ENCODE peak calls at places on chromosomes 13 and 19, in six cellular contexts. One of them, this sample, is unnamed.

GRCh38 chr13:46267166-46267565 is 55.4 kb downstream of the LRRC63 start:
- DNase-seq in fibroblast of the aortic adventitia: no peak
- DNase-seq in CD8-positive, alpha-beta T cell: no peak
- DNase-seq in lower lobe of right lung: no peak
- DNase-seq in IMR-90: no peak
- DNase-seq in A549: no peak
- DNase-seq in this sample: no peak

GRCh38 chr19:45827459-45828093 is 12.5 kb upstream of the RSPH6A start:
- DNase-seq in lower lobe of right lung: no peak
- DNase-seq in CD8-positive, alpha-beta T cell: no peak
- DNase-seq in fibroblast of the aortic adventitia: no peak
- DNase-seq in A549: no peak
- DNase-seq in IMR-90: no peak
- DNase-seq in this sample: no peak

GRCh38 chr13:31073859-31074718 is 87.6 kb downstream of the HSPH1 start:
- DNase-seq in A549: no peak
- DNase-seq in lower lobe of right lung: no peak
- DNase-seq in fibroblast of the aortic adventitia: peak; percentile 34
- DNase-seq in IMR-90: peak; percentile 69
- DNase-seq in CD8-positive, alpha-beta T cell: no peak
- DNase-seq in this sample: no peak

GRCh38 chr19:37342753-37343152 is 28.1 kb upstream of the ZNF527 start:
- DNase-seq in lower lobe of right lung: no peak
- DNase-seq in IMR-90: no peak
- DNase-seq in A549: no peak
- DNase-seq in fibroblast of the aortic adventitia: no peak
- DNase-seq in CD8-positive, alpha-beta T cell: no peak
- DNase-seq in this sample: no peak

GRCh38 chr19:46426035-46426505 is 2.7 kb downstream of the PNMA8C start:
- DNase-seq in A549: peak; percentile 70
- DNase-seq in fibroblast of the aortic adventitia: no peak
- DNase-seq in IMR-90: no peak
- DNase-seq in lower lobe of right lung: no peak
- DNase-seq in CD8-positive, alpha-beta T cell: no peak
- DNase-seq in this sample: no peak

GRCh38 chr19:13096968-13097330 is 5.7 kb downstream of the LYL1 start:
- DNase-seq in CD8-positive, alpha-beta T cell: no peak
- DNase-seq in fibroblast of the aortic adventitia: no peak
- DNase-seq in A549: no peak
- DNase-seq in lower lobe of right lung: no peak
- DNase-seq in IMR-90: no peak
- DNase-seq in this sample: no peak

GRCh38 chr13:40680659-40681323 is 14.3 kb upstream of the FOXO1 start:
- DNase-seq in fibroblast of the aortic adventitia: no peak
- DNase-seq in IMR-90: no peak
- DNase-seq in A549: no peak
- DNase-seq in CD8-positive, alpha-beta T cell: no peak
- DNase-seq in lower lobe of right lung: no peak
- DNase-seq in this sample: no peak

GRCh38 chr13:107395927-107396757 is 819.2 kb downstream of the LIG4 start:
- DNase-seq in A549: no peak
- DNase-seq in CD8-positive, alpha-beta T cell: no peak
- DNase-seq in IMR-90: no peak
- DNase-seq in fibroblast of the aortic adventitia: no peak
- DNase-seq in lower lobe of right lung: no peak
- DNase-seq in this sample: no peak

GRCh38 chr13:100721885-100722512 is 47.4 kb upstream of the TMTC4 start:
- DNase-seq in fibroblast of the aortic adventitia: peak; percentile 73
- DNase-seq in A549: peak; percentile 31
- DNase-seq in CD8-positive, alpha-beta T cell: peak; percentile 12
- DNase-seq in lower lobe of right lung: no peak
- DNase-seq in IMR-90: peak; percentile 50
- DNase-seq in this sample: peak; percentile 16

GRCh38 chr13:26498524-26499208 is 58.8 kb upstream of the WASF3 start:
- DNase-seq in IMR-90: peak; percentile 43
- DNase-seq in lower lobe of right lung: no peak
- DNase-seq in CD8-positive, alpha-beta T cell: no peak
- DNase-seq in fibroblast of the aortic adventitia: peak; percentile 19
- DNase-seq in A549: no peak
- DNase-seq in this sample: no peak

GRCh38 chr19:511101-511841 is 4.0 kb downstream of the TPGS1 start:
- DNase-seq in lower lobe of right lung: no peak
- DNase-seq in fibroblast of the aortic adventitia: no peak
- DNase-seq in IMR-90: peak; percentile 36
- DNase-seq in A549: no peak
- DNase-seq in CD8-positive, alpha-beta T cell: peak; percentile 85
- DNase-seq in this sample: no peak

GRCh38 chr13:111122056-111122455 is 6.9 kb downstream of the ARHGEF7 start:
- DNase-seq in CD8-positive, alpha-beta T cell: no peak
- DNase-seq in lower lobe of right lung: no peak
- DNase-seq in IMR-90: peak; percentile 59
- DNase-seq in A549: no peak
- DNase-seq in fibroblast of the aortic adventitia: no peak
- DNase-seq in this sample: no peak

GRCh38 chr13:43293561-43293960 is 270.2 kb downstream of the DNAJC15 start:
- DNase-seq in IMR-90: no peak
- DNase-seq in CD8-positive, alpha-beta T cell: no peak
- DNase-seq in A549: no peak
- DNase-seq in fibroblast of the aortic adventitia: no peak
- DNase-seq in lower lobe of right lung: no peak
- DNase-seq in this sample: no peak

GRCh38 chr19:58498316-58499020 is 13.3 kb downstream of the SLC27A5 start:
- DNase-seq in A549: no peak
- DNase-seq in IMR-90: no peak
- DNase-seq in lower lobe of right lung: peak; percentile 56
- DNase-seq in CD8-positive, alpha-beta T cell: no peak
- DNase-seq in fibroblast of the aortic adventitia: no peak
- DNase-seq in this sample: no peak

GRCh38 chr13:94093652-94094310 is 385.7 kb downstream of the DCT start:
- DNase-seq in CD8-positive, alpha-beta T cell: no peak
- DNase-seq in IMR-90: peak; percentile 60
- DNase-seq in lower lobe of right lung: no peak
- DNase-seq in fibroblast of the aortic adventitia: peak; percentile 7
- DNase-seq in A549: no peak
- DNase-seq in this sample: no peak

GRCh38 chr13:110396913-110397379 is 89.9 kb downstream of the COL4A2 start:
- DNase-seq in A549: peak; percentile 44
- DNase-seq in IMR-90: peak; percentile 100
- DNase-seq in lower lobe of right lung: no peak
- DNase-seq in CD8-positive, alpha-beta T cell: no peak
- DNase-seq in fibroblast of the aortic adventitia: peak; percentile 100
- DNase-seq in this sample: peak; percentile 83

GRCh38 chr19:49064768-49065611 is at the start of gene NTF4:
- DNase-seq in lower lobe of right lung: peak; percentile 58
- DNase-seq in IMR-90: no peak
- DNase-seq in A549: no peak
- DNase-seq in CD8-positive, alpha-beta T cell: no peak
- DNase-seq in fibroblast of the aortic adventitia: no peak
- DNase-seq in this sample: no peak

GRCh38 chr19:1213391-1214286 is 8.1 kb downstream of the STK11 start:
- DNase-seq in CD8-positive, alpha-beta T cell: no peak
- DNase-seq in lower lobe of right lung: peak; percentile 84
- DNase-seq in fibroblast of the aortic adventitia: no peak
- DNase-seq in IMR-90: peak; percentile 58
- DNase-seq in A549: no peak
- DNase-seq in this sample: peak; percentile 68

GRCh38 chr19:2260341-2260751 is 4.1 kb upstream of the JSRP1 start:
- DNase-seq in CD8-positive, alpha-beta T cell: no peak
- DNase-seq in A549: no peak
- DNase-seq in fibroblast of the aortic adventitia: peak; percentile 30
- DNase-seq in lower lobe of right lung: no peak
- DNase-seq in IMR-90: no peak
- DNase-seq in this sample: no peak

GRCh38 chr19:28377077-28377476 is 835.9 kb downstream of the UQCRFS1 start:
- DNase-seq in fibroblast of the aortic adventitia: peak; percentile 35
- DNase-seq in CD8-positive, alpha-beta T cell: no peak
- DNase-seq in IMR-90: no peak
- DNase-seq in A549: no peak
- DNase-seq in lower lobe of right lung: no peak
- DNase-seq in this sample: no peak

GRCh38 chr19:28466107-28467045 is 746.6 kb downstream of the UQCRFS1 start:
- DNase-seq in A549: peak; percentile 66
- DNase-seq in IMR-90: peak; percentile 15
- DNase-seq in fibroblast of the aortic adventitia: peak; percentile 77
- DNase-seq in lower lobe of right lung: peak; percentile 69
- DNase-seq in CD8-positive, alpha-beta T cell: peak; percentile 16
- DNase-seq in this sample: peak; percentile 45

GRCh38 chr19:4379383-4380253 is 20.7 kb downstream of the SH3GL1 start:
- DNase-seq in IMR-90: peak; percentile 59
- DNase-seq in CD8-positive, alpha-beta T cell: no peak
- DNase-seq in lower lobe of right lung: peak; percentile 81
- DNase-seq in A549: peak; percentile 52
- DNase-seq in fibroblast of the aortic adventitia: no peak
- DNase-seq in this sample: no peak

GRCh38 chr13:72383646-72384045 is 343.8 kb downstream of the MZT1 start:
- DNase-seq in A549: no peak
- DNase-seq in IMR-90: no peak
- DNase-seq in CD8-positive, alpha-beta T cell: no peak
- DNase-seq in fibroblast of the aortic adventitia: no peak
- DNase-seq in lower lobe of right lung: no peak
- DNase-seq in this sample: no peak

GRCh38 chr19:39099341-39099740 is 15.2 kb downstream of the ACP7 start:
- DNase-seq in lower lobe of right lung: no peak
- DNase-seq in IMR-90: no peak
- DNase-seq in CD8-positive, alpha-beta T cell: no peak
- DNase-seq in fibroblast of the aortic adventitia: no peak
- DNase-seq in A549: no peak
- DNase-seq in this sample: no peak

GRCh38 chr19:39097721-39098120 is 13.6 kb downstream of the ACP7 start:
- DNase-seq in IMR-90: no peak
- DNase-seq in CD8-positive, alpha-beta T cell: no peak
- DNase-seq in A549: no peak
- DNase-seq in fibroblast of the aortic adventitia: no peak
- DNase-seq in lower lobe of right lung: no peak
- DNase-seq in this sample: no peak

GRCh38 chr19:39100500-39101166 is 16.5 kb downstream of the ACP7 start:
- DNase-seq in IMR-90: no peak
- DNase-seq in fibroblast of the aortic adventitia: no peak
- DNase-seq in lower lobe of right lung: no peak
- DNase-seq in A549: no peak
- DNase-seq in CD8-positive, alpha-beta T cell: no peak
- DNase-seq in this sample: no peak

GRCh38 chr19:39097299-39097698 is 13.1 kb downstream of the ACP7 start:
- DNase-seq in A549: no peak
- DNase-seq in lower lobe of right lung: no peak
- DNase-seq in fibroblast of the aortic adventitia: no peak
- DNase-seq in CD8-positive, alpha-beta T cell: no peak
- DNase-seq in IMR-90: no peak
- DNase-seq in this sample: no peak

DNA sequence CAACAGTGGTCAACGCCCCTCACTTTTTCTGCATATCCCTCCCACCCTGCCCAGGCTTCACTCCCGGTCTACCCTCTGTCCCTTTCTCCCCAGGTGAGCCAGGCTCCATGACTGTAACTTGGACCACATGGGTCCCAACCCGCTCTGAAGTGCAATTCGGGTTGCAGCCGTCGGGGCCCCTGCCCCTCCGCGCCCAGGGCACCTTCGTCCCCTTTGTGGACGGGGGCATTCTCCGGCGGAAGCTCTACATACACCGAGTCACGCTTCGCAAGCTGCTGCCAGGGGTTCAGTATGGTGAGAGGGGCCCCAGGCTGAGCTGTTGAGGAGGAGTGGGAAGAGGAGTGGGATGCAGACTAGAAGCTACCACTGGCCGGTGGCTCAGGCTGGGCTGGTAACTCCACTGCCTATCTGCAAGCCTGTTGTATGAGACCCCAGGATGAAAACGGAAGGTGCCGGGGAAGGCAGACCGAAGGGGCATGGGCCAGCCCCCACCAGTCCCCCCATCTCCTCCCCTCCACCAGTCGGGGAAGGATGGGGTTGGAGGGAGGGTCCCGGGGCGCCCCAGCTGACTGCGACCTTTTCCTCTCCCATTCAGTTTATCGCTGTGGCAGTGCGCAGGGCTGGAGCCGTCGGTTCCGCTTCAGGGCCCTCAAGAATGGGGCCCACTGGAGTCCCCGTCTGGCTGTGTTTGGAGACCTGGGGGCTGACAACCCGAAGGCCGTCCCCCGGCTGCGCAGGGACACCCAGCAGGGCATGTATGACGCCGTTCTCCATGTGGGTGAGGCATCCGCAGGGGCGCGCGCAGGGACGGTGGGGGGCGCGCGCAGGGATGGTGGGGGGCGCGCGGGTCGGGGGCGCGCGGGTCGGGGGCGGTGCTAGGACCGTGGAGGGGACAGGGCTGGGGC is 14.4 kb downstream of the ACP7 start:
- DNase-seq in CD8-positive, alpha-beta T cell: no peak
- DNase-seq in IMR-90: no peak
- DNase-seq in fibroblast of the aortic adventitia: no peak
- DNase-seq in A549: no peak
- DNase-seq in lower lobe of right lung: no peak
- DNase-seq in this sample: no peak
- H3K4me3 ChIP-seq in CD8-positive, alpha-beta T cell: no peak overlapping the region
- H3K4me3 ChIP-seq in IMR-90: no peak overlapping the region
- H3K4me3 ChIP-seq in fibroblast of the aortic adventitia: no peak overlapping the region
- H3K4me3 ChIP-seq in A549: peak overlapping the region; percentile 23
- H3K4me3 ChIP-seq in lower lobe of right lung: no peak overlapping the region
- H3K4me3 ChIP-seq in this sample: no peak overlapping the region

GRCh38 chr13:35162420-35162819 is 220.3 kb downstream of the NBEA start:
- DNase-seq in A549: no peak
- DNase-seq in IMR-90: no peak
- DNase-seq in lower lobe of right lung: no peak
- DNase-seq in fibroblast of the aortic adventitia: no peak
- DNase-seq in CD8-positive, alpha-beta T cell: no peak
- DNase-seq in this sample: no peak
- H3K4me3 ChIP-seq in A549: no peak overlapping the region
- H3K4me3 ChIP-seq in IMR-90: no peak overlapping the region
- H3K4me3 ChIP-seq in lower lobe of right lung: no peak overlapping the region
- H3K4me3 ChIP-seq in fibroblast of the aortic adventitia: no peak overlapping the region
- H3K4me3 ChIP-seq in CD8-positive, alpha-beta T cell: no peak overlapping the region
- H3K4me3 ChIP-seq in this sample: no peak overlapping the region

DNA sequence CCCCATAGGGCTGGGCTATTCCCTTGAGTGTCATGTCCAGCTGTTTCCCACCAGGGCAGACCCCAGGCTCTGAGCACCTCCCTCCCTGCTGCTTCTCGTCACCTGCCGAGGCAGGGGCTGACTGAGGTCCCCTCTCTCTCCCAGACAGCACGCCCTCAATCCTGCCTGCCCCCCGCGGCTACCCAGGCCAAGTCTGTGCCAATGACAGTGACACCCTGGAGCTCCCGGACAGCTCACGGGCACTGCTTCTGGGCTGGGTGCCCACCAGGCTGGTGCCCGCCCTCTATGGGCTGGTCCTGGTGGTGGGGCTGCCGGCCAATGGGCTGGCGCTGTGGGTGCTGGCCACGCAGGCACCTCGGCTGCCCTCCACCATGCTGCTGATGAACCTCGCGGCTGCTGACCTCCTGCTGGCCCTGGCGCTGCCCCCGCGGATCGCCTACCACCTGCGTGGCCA is 657 bp downstream of the F2RL3 start:
- DNase-seq in IMR-90: no peak
- DNase-seq in lower lobe of right lung: no peak
- DNase-seq in CD8-positive, alpha-beta T cell: no peak
- DNase-seq in A549: no peak
- DNase-seq in fibroblast of the aortic adventitia: no peak
- DNase-seq in this sample: peak; percentile 74
- H3K4me3 ChIP-seq in IMR-90: no peak overlapping the region
- H3K4me3 ChIP-seq in lower lobe of right lung: peak overlapping the region; percentile 49
- H3K4me3 ChIP-seq in CD8-positive, alpha-beta T cell: no peak overlapping the region
- H3K4me3 ChIP-seq in A549: no peak overlapping the region
- H3K4me3 ChIP-seq in fibroblast of the aortic adventitia: no peak overlapping the region
- H3K4me3 ChIP-seq in this sample: peak overlapping the region; percentile 32

GRCh38 chr19:41957161-41957837 is 1.8 kb downstream of the RABAC1 start:
- DNase-seq in fibroblast of the aortic adventitia: no peak
- DNase-seq in A549: no peak
- DNase-seq in lower lobe of right lung: no peak
- DNase-seq in IMR-90: no peak
- DNase-seq in CD8-positive, alpha-beta T cell: no peak
- DNase-seq in this sample: no peak
- H3K4me3 ChIP-seq in fibroblast of the aortic adventitia: no peak overlapping the region
- H3K4me3 ChIP-seq in A549: no peak overlapping the region
- H3K4me3 ChIP-seq in lower lobe of right lung: peak overlapping the region; percentile 78
- H3K4me3 ChIP-seq in IMR-90: no peak overlapping the region
- H3K4me3 ChIP-seq in CD8-positive, alpha-beta T cell: no peak overlapping the region
- H3K4me3 ChIP-seq in this sample: no peak overlapping the region